ENCODE peak calls at places on chromosomes 5 and 9, in five cellular contexts. One of them, this sample, is unnamed.
A peak's percentile ranks its signal among the peaks of the same experiment; 100 is the strongest.

GRCh38 chr5:143887302-143887638 is 75.3 kb downstream of the HMHB1 start:
- DNase-seq in substantia nigra: no peak
- DNase-seq in HEK293T: no peak
- DNase-seq in sciatic nerve: peak; percentile 69
- DNase-seq in activated T-cell treated with anti-CD3 and anti-CD28 coated beads, Interleukin-2, amount 50 U/mL, for 72 hours: no peak
- DNase-seq in this sample: peak; percentile 24

GRCh38 chr5:55308254-55308836 is 556 bp downstream of the MTREX start:
- DNase-seq in substantia nigra: peak; percentile 50
- DNase-seq in HEK293T: peak; percentile 24
- DNase-seq in sciatic nerve: no peak
- DNase-seq in activated T-cell treated with anti-CD3 and anti-CD28 coated beads, Interleukin-2, amount 50 U/mL, for 72 hours: peak; percentile 9
- DNase-seq in this sample: no peak

GRCh38 chr5:36897616-36898015 is 21.0 kb downstream of the NIPBL start:
- DNase-seq in substantia nigra: no peak
- DNase-seq in HEK293T: no peak
- DNase-seq in sciatic nerve: no peak
- DNase-seq in activated T-cell treated with anti-CD3 and anti-CD28 coated beads, Interleukin-2, amount 50 U/mL, for 72 hours: no peak
- DNase-seq in this sample: no peak

GRCh38 chr9:93112864-93113389 is 16.9 kb downstream of the CARD19 start:
- DNase-seq in substantia nigra: no peak
- DNase-seq in HEK293T: no peak
- DNase-seq in sciatic nerve: peak; percentile 50
- DNase-seq in activated T-cell treated with anti-CD3 and anti-CD28 coated beads, Interleukin-2, amount 50 U/mL, for 72 hours: no peak
- DNase-seq in this sample: peak; percentile 14

GRCh38 chr9:76667521-76667957 is 96.7 kb upstream of the PCA3 start:
- DNase-seq in substantia nigra: no peak
- DNase-seq in HEK293T: no peak
- DNase-seq in sciatic nerve: no peak
- DNase-seq in activated T-cell treated with anti-CD3 and anti-CD28 coated beads, Interleukin-2, amount 50 U/mL, for 72 hours: no peak
- DNase-seq in this sample: no peak

GRCh38 chr5:141636106-141636412 is 590 bp downstream of the HDAC3 start:
- DNase-seq in substantia nigra: no peak
- DNase-seq in HEK293T: no peak
- DNase-seq in sciatic nerve: no peak
- DNase-seq in activated T-cell treated with anti-CD3 and anti-CD28 coated beads, Interleukin-2, amount 50 U/mL, for 72 hours: no peak
- DNase-seq in this sample: no peak

GRCh38 chr5:35229076-35230042 is 928 bp downstream of the PRLR start:
- DNase-seq in substantia nigra: no peak
- DNase-seq in HEK293T: peak; percentile 25
- DNase-seq in sciatic nerve: no peak
- DNase-seq in activated T-cell treated with anti-CD3 and anti-CD28 coated beads, Interleukin-2, amount 50 U/mL, for 72 hours: peak; percentile 17
- DNase-seq in this sample: no peak

GRCh38 chr9:126376311-126376902 is 49.8 kb downstream of the MVB12B start:
- DNase-seq in substantia nigra: peak; percentile 78
- DNase-seq in HEK293T: no peak
- DNase-seq in sciatic nerve: peak; percentile 74
- DNase-seq in activated T-cell treated with anti-CD3 and anti-CD28 coated beads, Interleukin-2, amount 50 U/mL, for 72 hours: no peak
- DNase-seq in this sample: peak; percentile 87

GRCh38 chr9:97696025-97696822 is 916 bp downstream of the XPA start:
- DNase-seq in substantia nigra: no peak
- DNase-seq in HEK293T: no peak
- DNase-seq in sciatic nerve: no peak
- DNase-seq in activated T-cell treated with anti-CD3 and anti-CD28 coated beads, Interleukin-2, amount 50 U/mL, for 72 hours: no peak
- DNase-seq in this sample: no peak

GRCh38 chr5:78518365-78519197 is 130.0 kb downstream of the LHFPL2 start:
- DNase-seq in substantia nigra: no peak
- DNase-seq in HEK293T: no peak
- DNase-seq in sciatic nerve: no peak
- DNase-seq in activated T-cell treated with anti-CD3 and anti-CD28 coated beads, Interleukin-2, amount 50 U/mL, for 72 hours: no peak
- DNase-seq in this sample: no peak

This sample was measured in dorsolateral prefrontal cortex.